ENCODE peak calls at places on chromosomes 5 and 9, in seven cellular contexts. M, I, K, R, X, V and W are unnamed samples.

GRCh38 chr5:142613231-142613630 is 72.7 kb downstream of the FGF1 start:
- DNase-seq in V (no peak), M (no peak), K (no peak), X (no peak), I (no peak), R (no peak), W (no peak)

GRCh38 chr9:3477236-3477834 is 48.5 kb downstream of the RFX3 start:
- DNase-seq in M (no peak), I (no peak), V (peak; percentile 57), K (no peak), X (no peak), R (no peak), W (no peak)

GRCh38 chr5:131550606-131551005 is 84.4 kb downstream of the RAPGEF6 start:
- DNase-seq in V (no peak), K (no peak), X (no peak), M (no peak), R (no peak), I (no peak), W (no peak)

GRCh38 chr5:11251242-11251641 is 490.2 kb upstream of the DAP start:
- DNase-seq in K (no peak), M (no peak), I (peak; percentile 1), V (no peak), X (no peak), R (no peak), W (no peak)

GRCh38 chr5:139667001-139667729 is 19.0 kb downstream of the CXXC5 start:
- DNase-seq in I (no peak), M (no peak), X (no peak), K (no peak), R (no peak), V (no peak), W (no peak)

GRCh38 chr5:84069608-84070179 is 315.0 kb downstream of the EDIL3 start:
- DNase-seq in K (no peak), X (no peak), M (no peak), V (no peak), I (no peak), R (no peak), W (no peak)

GRCh38 chr5:138230981-138231589 is 18.0 kb upstream of the CDC23 start:
- DNase-seq in M (no peak), K (no peak), I (peak; percentile 18), X (no peak), V (no peak), R (peak; percentile 44), W (no peak)

GRCh38 chr9:133701981-133702797 is 36.0 kb downstream of the SARDH start:
- DNase-seq in M (no peak), X (no peak), V (no peak), R (no peak), I (no peak), K (no peak), W (no peak)

GRCh38 chr5:52620315-52620714 is 167.4 kb upstream of the ITGA1 start:
- DNase-seq in I (no peak), K (no peak), R (no peak), X (no peak), V (no peak), M (no peak), W (no peak)
- TF ChIP-seq TAF1 in I (no peak), K (no peak), R (no peak), X (no peak), V (no peak), M (no peak), W (no peak)

GRCh38 chr5:42842860-42843641 is 31.4 kb upstream of the SELENOP start:
- DNase-seq in I (no peak), M (no peak), V (no peak), R (no peak), X (no peak), K (no peak), W (no peak)

GRCh38 chr5:42843675-42844292 is 32.1 kb upstream of the SELENOP start:
- DNase-seq in K (no peak), R (no peak), I (peak; percentile 61), M (no peak), V (no peak), X (no peak), W (no peak)

GRCh38 chr5:42840842-42841574 is 29.3 kb upstream of the SELENOP start:
- DNase-seq in M (no peak), X (no peak), R (no peak), K (no peak), V (no peak), I (no peak), W (no peak)

GRCh38 chr5:42837601-42838000 is 25.9 kb upstream of the SELENOP start:
- DNase-seq in X (no peak), V (no peak), I (no peak), R (no peak), M (no peak), K (no peak), W (no peak)

GRCh38 chr5:42840279-42840678 is 28.6 kb upstream of the SELENOP start:
- DNase-seq in K (no peak), X (no peak), M (no peak), I (peak; percentile 38), V (no peak), R (no peak), W (no peak)
- TF ChIP-seq TAF1 in K (no peak), X (no peak), M (no peak), I (no peak), V (no peak), R (no peak), W (no peak)

DNA sequence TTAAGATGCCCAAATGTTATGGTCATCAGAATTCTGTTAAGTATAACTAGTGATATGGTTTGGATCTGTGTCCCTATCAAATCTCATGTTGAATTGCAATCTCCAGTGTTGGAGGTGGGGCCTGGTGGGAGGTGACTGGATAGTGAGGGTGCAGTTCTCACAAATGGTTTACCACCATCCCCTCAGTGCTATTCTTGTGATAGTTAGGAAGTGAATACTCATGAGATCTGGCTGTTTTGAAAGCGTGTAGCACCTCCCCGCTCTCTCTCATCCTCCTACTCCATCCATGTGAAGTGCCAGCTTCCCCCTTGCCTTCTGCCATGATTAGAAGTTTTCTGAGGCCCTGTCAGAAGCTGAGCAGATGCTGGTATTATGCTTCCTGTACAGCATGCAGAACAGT is 359.5 kb downstream of the TMEM167A start:
- DNase-seq in I (no peak), R (no peak), X (no peak), M (no peak), V (no peak), K (no peak), W (no peak)
- TF ChIP-seq TAF1 in I (no peak), R (no peak), X (no peak), M (no peak), V (no peak), K (no peak), W (no peak)

DNA sequence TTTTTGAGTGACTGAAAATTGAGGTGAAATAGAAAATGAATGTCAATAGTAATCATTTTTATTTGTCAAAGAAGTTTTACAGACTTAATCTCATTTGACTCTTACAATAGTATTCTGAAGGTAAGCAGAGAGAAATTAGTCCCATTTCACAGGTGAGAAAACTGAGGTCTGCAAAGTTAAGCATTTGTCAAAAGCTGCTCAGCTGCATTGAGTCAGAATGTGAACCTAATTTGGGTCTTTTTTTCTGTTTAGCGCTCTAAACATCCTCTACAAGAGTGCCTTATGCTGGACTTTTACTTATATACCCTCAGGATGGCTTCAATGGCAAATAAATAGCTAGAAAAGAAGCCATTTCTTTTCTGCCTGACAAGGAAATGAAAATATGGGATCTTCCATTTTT is 135.7 kb downstream of the RASGRF2 start:
- DNase-seq in K (no peak), I (no peak), M (no peak), V (no peak), X (no peak), R (no peak), W (no peak)
- TF ChIP-seq TAF1 in K (no peak), I (no peak), M (no peak), V (no peak), X (no peak), R (no peak), W (no peak)

GRCh38 chr9:112043423-112043822 is 131.7 kb downstream of the SUSD1 start:
- DNase-seq in I (no peak), V (no peak), R (no peak), M (no peak), X (no peak), K (no peak), W (no peak)

GRCh38 chr9:112048924-112049785 is 125.9 kb downstream of the SUSD1 start:
- DNase-seq in K (no peak), M (no peak), X (no peak), I (no peak), V (no peak), R (no peak), W (no peak)

GRCh38 chr9:112044183-112044582 is 130.9 kb downstream of the SUSD1 start:
- DNase-seq in M (no peak), X (no peak), R (no peak), K (no peak), I (no peak), V (no peak), W (no peak)

GRCh38 chr9:112047538-112048066 is 127.5 kb downstream of the SUSD1 start:
- DNase-seq in R (no peak), V (no peak), K (no peak), M (no peak), I (no peak), X (no peak), W (no peak)

GRCh38 chr9:112046181-112046580 is 128.9 kb downstream of the SUSD1 start:
- DNase-seq in X (no peak), I (no peak), R (no peak), M (no peak), V (no peak), K (no peak), W (no peak)
- TF ChIP-seq TAF1 in X (no peak), I (no peak), R (no peak), M (no peak), V (no peak), K (no peak), W (no peak)

DNA sequence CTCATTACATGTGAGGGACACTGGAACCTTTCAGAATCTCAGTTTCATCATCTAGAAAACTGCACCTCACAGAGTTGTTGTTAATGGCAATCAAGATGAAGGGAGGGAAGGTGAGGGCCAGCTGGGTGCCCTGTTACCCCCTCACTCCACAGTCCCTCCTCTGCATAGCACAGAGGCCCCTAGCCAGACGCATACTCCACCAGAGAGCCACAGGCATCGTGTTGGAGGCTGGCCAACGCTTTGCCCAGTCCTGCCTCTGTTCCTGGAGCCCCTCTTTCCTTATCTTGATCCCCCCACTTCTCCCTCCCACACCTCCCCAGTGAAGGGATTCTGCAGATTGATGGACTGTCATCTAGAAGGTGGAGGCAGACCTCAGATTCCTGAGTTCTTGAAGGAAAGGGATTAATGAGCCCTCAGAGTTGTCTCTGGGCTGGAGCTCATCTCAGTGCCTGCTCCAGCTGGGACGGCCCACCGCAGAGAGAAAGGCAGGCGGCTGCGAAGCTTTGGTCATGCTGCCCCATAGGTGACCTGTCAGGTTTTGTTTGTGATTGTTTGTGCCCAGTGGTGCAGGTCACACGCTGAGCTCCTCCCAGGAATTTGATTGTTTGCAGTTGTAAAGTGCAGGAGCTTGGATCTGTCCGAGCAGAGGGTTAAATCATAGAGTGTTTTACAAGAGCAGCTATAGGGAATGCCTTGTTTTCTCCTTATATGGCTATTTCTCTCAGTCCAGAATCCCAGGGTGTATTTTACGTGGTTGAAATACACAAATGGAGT is 487.3 kb downstream of the CCDC171 start:
- DNase-seq in K (no peak), I (peak; percentile 9), X (peak; percentile 25), M (peak; percentile 60), R (no peak), V (no peak), W (no peak)
- TF ChIP-seq TAF1 in K (no peak), I (no peak), X (no peak), M (no peak), R (no peak), V (no peak), W (no peak)